ENCODE peak calls at places on chromosomes 7 and 10, in six cellular contexts. One of them, this sample, is unnamed.
A peak's percentile ranks its signal among the peaks of the same experiment; 100 is the strongest.

GRCh38 chr10:72333111-72334012 is 21.4 kb downstream of the DNAJB12 start:
- DNase-seq in fibroblast of pulmonary artery: no peak
- DNase-seq in adrenal gland: no peak
- DNase-seq in transverse colon: no peak
- DNase-seq in NB4: no peak
- DNase-seq in activated B cell treated with CpG ODN at 0.5 μM for 24 hours: no peak
- DNase-seq in this sample: no peak

GRCh38 chr10:16847644-16848043 is 30.4 kb upstream of the RSU1 start:
- DNase-seq in NB4: no peak
- DNase-seq in adrenal gland: no peak
- DNase-seq in fibroblast of pulmonary artery: no peak
- DNase-seq in transverse colon: no peak
- DNase-seq in activated B cell treated with CpG ODN at 0.5 μM for 24 hours: no peak
- DNase-seq in this sample: peak; percentile 63

GRCh38 chr10:77587424-77587806 is 50.2 kb downstream of the KCNMA1 start:
- DNase-seq in transverse colon: no peak
- DNase-seq in activated B cell treated with CpG ODN at 0.5 μM for 24 hours: no peak
- DNase-seq in fibroblast of pulmonary artery: no peak
- DNase-seq in adrenal gland: no peak
- DNase-seq in NB4: no peak
- DNase-seq in this sample: no peak

GRCh38 chr10:106571216-106571954 is 593.1 kb downstream of the SORCS1 start:
- DNase-seq in fibroblast of pulmonary artery: peak; percentile 78
- DNase-seq in transverse colon: no peak
- DNase-seq in activated B cell treated with CpG ODN at 0.5 μM for 24 hours: no peak
- DNase-seq in NB4: peak; percentile 42
- DNase-seq in adrenal gland: no peak
- DNase-seq in this sample: peak; percentile 35

GRCh38 chr7:139734395-139734794 is 43.4 kb downstream of the HIPK2 start:
- DNase-seq in adrenal gland: no peak
- DNase-seq in fibroblast of pulmonary artery: peak; percentile 99
- DNase-seq in activated B cell treated with CpG ODN at 0.5 μM for 24 hours: no peak
- DNase-seq in transverse colon: peak; percentile 7
- DNase-seq in NB4: peak; percentile 42
- DNase-seq in this sample: peak; percentile 100

GRCh38 chr10:73910764-73911552 is at the start of gene PLAU:
- DNase-seq in activated B cell treated with CpG ODN at 0.5 μM for 24 hours: peak; percentile 40
- DNase-seq in transverse colon: peak; percentile 44
- DNase-seq in NB4: peak; percentile 87
- DNase-seq in adrenal gland: peak; percentile 30
- DNase-seq in fibroblast of pulmonary artery: no peak
- DNase-seq in this sample: peak; percentile 39

GRCh38 chr10:121240011-121240410 is 358.2 kb downstream of the FGFR2 start:
- DNase-seq in activated B cell treated with CpG ODN at 0.5 μM for 24 hours: no peak
- DNase-seq in adrenal gland: no peak
- DNase-seq in NB4: peak; percentile 7
- DNase-seq in fibroblast of pulmonary artery: no peak
- DNase-seq in transverse colon: peak; percentile 82
- DNase-seq in this sample: no peak

GRCh38 chr10:65313406-65313805 is 1612.4 kb upstream of the LRRTM3 start:
- DNase-seq in activated B cell treated with CpG ODN at 0.5 μM for 24 hours: no peak
- DNase-seq in NB4: no peak
- DNase-seq in adrenal gland: no peak
- DNase-seq in transverse colon: no peak
- DNase-seq in fibroblast of pulmonary artery: peak; percentile 10
- DNase-seq in this sample: peak; percentile 63

GRCh38 chr10:32199724-32200394 is 143.6 kb upstream of the KIF5B start:
- DNase-seq in transverse colon: no peak
- DNase-seq in adrenal gland: no peak
- DNase-seq in activated B cell treated with CpG ODN at 0.5 μM for 24 hours: no peak
- DNase-seq in NB4: peak; percentile 58
- DNase-seq in fibroblast of pulmonary artery: no peak
- DNase-seq in this sample: no peak

GRCh38 chr7:35991511-35992232 is 161.4 kb upstream of the EEPD1 start:
- DNase-seq in transverse colon: no peak
- DNase-seq in activated B cell treated with CpG ODN at 0.5 μM for 24 hours: no peak
- DNase-seq in adrenal gland: no peak
- DNase-seq in fibroblast of pulmonary artery: no peak
- DNase-seq in NB4: no peak
- DNase-seq in this sample: no peak

GRCh38 chr10:79059859-79060379 is 8.8 kb upstream of the ZMIZ1 start:
- DNase-seq in fibroblast of pulmonary artery: no peak
- DNase-seq in NB4: no peak
- DNase-seq in adrenal gland: peak; percentile 12
- DNase-seq in transverse colon: peak; percentile 23
- DNase-seq in activated B cell treated with CpG ODN at 0.5 μM for 24 hours: no peak
- DNase-seq in this sample: no peak

GRCh38 chr10:132614431-132615341 is 77.1 kb downstream of the INPP5A start:
- DNase-seq in adrenal gland: no peak
- DNase-seq in NB4: no peak
- DNase-seq in fibroblast of pulmonary artery: no peak
- DNase-seq in transverse colon: no peak
- DNase-seq in activated B cell treated with CpG ODN at 0.5 μM for 24 hours: no peak
- DNase-seq in this sample: no peak

GRCh38 chr7:124856299-124856888 is 73.2 kb downstream of the POT1 start:
- DNase-seq in NB4: peak; percentile 54
- DNase-seq in adrenal gland: no peak
- DNase-seq in fibroblast of pulmonary artery: peak; percentile 64
- DNase-seq in activated B cell treated with CpG ODN at 0.5 μM for 24 hours: no peak
- DNase-seq in transverse colon: no peak
- DNase-seq in this sample: peak; percentile 61

GRCh38 chr10:84613336-84614021 is 285.1 kb downstream of the CCSER2 start:
- DNase-seq in activated B cell treated with CpG ODN at 0.5 μM for 24 hours: no peak
- DNase-seq in transverse colon: peak; percentile 18
- DNase-seq in adrenal gland: no peak
- DNase-seq in NB4: peak; percentile 49
- DNase-seq in fibroblast of pulmonary artery: peak; percentile 15
- DNase-seq in this sample: no peak

GRCh38 chr7:92644406-92645113 is 54.4 kb upstream of the FAM133B start:
- DNase-seq in fibroblast of pulmonary artery: peak; percentile 63
- DNase-seq in adrenal gland: peak; percentile 34
- DNase-seq in activated B cell treated with CpG ODN at 0.5 μM for 24 hours: no peak
- DNase-seq in transverse colon: no peak
- DNase-seq in NB4: no peak
- DNase-seq in this sample: peak; percentile 33

GRCh38 chr7:726084-726853 is at the start of gene DNAAF5:
- DNase-seq in transverse colon: peak; percentile 89
- DNase-seq in fibroblast of pulmonary artery: peak; percentile 86
- DNase-seq in activated B cell treated with CpG ODN at 0.5 μM for 24 hours: peak; percentile 87
- DNase-seq in NB4: peak; percentile 93
- DNase-seq in adrenal gland: peak; percentile 84
- DNase-seq in this sample: peak; percentile 83

GRCh38 chr10:26336979-26337378 is 101.2 kb upstream of the APBB1IP start:
- DNase-seq in NB4: peak; percentile 56
- DNase-seq in fibroblast of pulmonary artery: no peak
- DNase-seq in transverse colon: no peak
- DNase-seq in activated B cell treated with CpG ODN at 0.5 μM for 24 hours: no peak
- DNase-seq in adrenal gland: no peak
- DNase-seq in this sample: no peak

GRCh38 chr10:132641966-132642731 is 104.6 kb downstream of the INPP5A start:
- DNase-seq in NB4: no peak
- DNase-seq in activated B cell treated with CpG ODN at 0.5 μM for 24 hours: peak; percentile 3
- DNase-seq in transverse colon: no peak
- DNase-seq in adrenal gland: no peak
- DNase-seq in fibroblast of pulmonary artery: no peak
- DNase-seq in this sample: no peak

GRCh38 chr7:35727571-35727970 is 32.6 kb upstream of the HERPUD2 start:
- DNase-seq in activated B cell treated with CpG ODN at 0.5 μM for 24 hours: peak; percentile 34
- DNase-seq in adrenal gland: no peak
- DNase-seq in fibroblast of pulmonary artery: no peak
- DNase-seq in transverse colon: no peak
- DNase-seq in NB4: peak; percentile 98
- DNase-seq in this sample: no peak

GRCh38 chr10:79049931-79050895 is 18.6 kb upstream of the ZMIZ1 start:
- DNase-seq in adrenal gland: no peak
- DNase-seq in fibroblast of pulmonary artery: peak; percentile 10
- DNase-seq in activated B cell treated with CpG ODN at 0.5 μM for 24 hours: no peak
- DNase-seq in transverse colon: no peak
- DNase-seq in NB4: peak; percentile 43
- DNase-seq in this sample: peak; percentile 38

GRCh38 chr7:151051108-151051507 is 2.8 kb downstream of the ASIC3 start:
- DNase-seq in transverse colon: peak; percentile 43
- DNase-seq in NB4: peak; percentile 90
- DNase-seq in adrenal gland: peak; percentile 75
- DNase-seq in activated B cell treated with CpG ODN at 0.5 μM for 24 hours: no peak
- DNase-seq in fibroblast of pulmonary artery: peak; percentile 77
- DNase-seq in this sample: peak; percentile 71

GRCh38 chr7:151053751-151054150 is 3.9 kb downstream of the CDK5 start:
- DNase-seq in adrenal gland: no peak
- DNase-seq in fibroblast of pulmonary artery: no peak
- DNase-seq in activated B cell treated with CpG ODN at 0.5 μM for 24 hours: no peak
- DNase-seq in NB4: no peak
- DNase-seq in transverse colon: no peak
- DNase-seq in this sample: no peak

GRCh38 chr7:151057038-151057736 is 510 bp downstream of the CDK5 start:
- DNase-seq in adrenal gland: no peak
- DNase-seq in transverse colon: no peak
- DNase-seq in NB4: peak; percentile 70
- DNase-seq in activated B cell treated with CpG ODN at 0.5 μM for 24 hours: no peak
- DNase-seq in fibroblast of pulmonary artery: no peak
- DNase-seq in this sample: no peak

GRCh38 chr7:151056286-151057037 is 1.2 kb downstream of the CDK5 start:
- DNase-seq in activated B cell treated with CpG ODN at 0.5 μM for 24 hours: no peak
- DNase-seq in fibroblast of pulmonary artery: no peak
- DNase-seq in NB4: no peak
- DNase-seq in adrenal gland: no peak
- DNase-seq in transverse colon: no peak
- DNase-seq in this sample: no peak

GRCh38 chr7:151053091-151053490 is 4.6 kb downstream of the CDK5 start:
- DNase-seq in NB4: peak; percentile 80
- DNase-seq in activated B cell treated with CpG ODN at 0.5 μM for 24 hours: no peak
- DNase-seq in fibroblast of pulmonary artery: no peak
- DNase-seq in adrenal gland: no peak
- DNase-seq in transverse colon: no peak
- DNase-seq in this sample: no peak
- TF ChIP-seq CTCF in NB4: no peak
- TF ChIP-seq CTCF in activated B cell treated with CpG ODN at 0.5 μM for 24 hours: no peak
- TF ChIP-seq CTCF in fibroblast of pulmonary artery: no peak
- TF ChIP-seq CTCF in adrenal gland: no peak
- TF ChIP-seq CTCF in transverse colon: no peak
- TF ChIP-seq CTCF in this sample: no peak

DNA sequence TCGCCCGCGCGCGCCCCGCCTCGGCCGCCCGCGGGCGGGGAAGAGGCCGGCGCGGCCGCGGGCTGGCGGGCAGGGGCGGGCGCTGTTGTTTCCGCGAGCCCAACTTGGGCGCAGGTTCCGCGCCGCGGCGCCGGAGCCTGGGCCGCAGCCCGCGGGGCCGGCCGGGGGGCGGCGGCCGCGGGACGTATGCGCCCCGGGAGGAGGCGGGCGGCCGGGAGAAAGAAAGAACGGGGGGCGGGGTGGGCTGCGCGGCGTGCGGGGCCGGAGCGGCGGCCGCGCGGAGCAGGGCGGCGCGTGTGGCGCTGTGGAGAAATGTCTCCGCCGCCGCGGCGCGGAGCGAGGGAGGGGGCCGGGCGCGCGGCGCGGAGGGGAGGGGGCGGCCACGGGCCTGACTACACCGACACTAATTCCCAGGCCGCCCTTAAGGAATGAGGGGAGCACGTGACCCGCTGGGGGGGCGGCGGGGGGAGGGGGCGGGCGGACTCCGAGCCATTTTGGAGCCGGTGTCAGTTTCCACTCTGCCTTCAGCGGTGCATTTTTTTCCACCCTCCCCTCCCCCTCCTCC is at the start of gene BMI1:
- DNase-seq in fibroblast of pulmonary artery: peak; percentile 80
- DNase-seq in activated B cell treated with CpG ODN at 0.5 μM for 24 hours: peak; percentile 63
- DNase-seq in adrenal gland: peak; percentile 84
- DNase-seq in NB4: peak; percentile 64
- DNase-seq in transverse colon: peak; percentile 80
- DNase-seq in this sample: peak; percentile 85
- TF ChIP-seq CTCF in fibroblast of pulmonary artery: no peak
- TF ChIP-seq CTCF in activated B cell treated with CpG ODN at 0.5 μM for 24 hours: no peak
- TF ChIP-seq CTCF in adrenal gland: no peak
- TF ChIP-seq CTCF in NB4: no peak
- TF ChIP-seq CTCF in transverse colon: no peak
- TF ChIP-seq CTCF in this sample: no peak

DNA sequence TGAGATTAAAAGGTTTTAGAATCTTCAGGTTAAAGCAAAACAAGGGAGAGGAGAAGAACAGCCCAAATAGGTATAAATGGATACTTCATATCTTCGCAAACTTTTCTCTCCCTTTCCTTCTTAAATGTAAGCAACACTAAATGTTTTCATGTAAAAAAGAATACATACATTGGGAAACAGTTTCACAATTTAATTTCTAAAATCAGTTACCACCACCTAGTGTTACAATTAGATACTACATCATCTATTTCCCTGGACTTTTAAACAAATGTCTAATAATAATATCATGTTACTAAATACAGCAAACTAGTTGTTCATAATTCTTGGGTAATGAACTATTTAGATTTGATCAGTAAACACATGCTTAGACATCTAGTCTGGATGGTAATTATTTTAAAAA is 35.8 kb downstream of the MINDY3 start:
- DNase-seq in adrenal gland: no peak
- DNase-seq in fibroblast of pulmonary artery: peak; percentile 60
- DNase-seq in transverse colon: no peak
- DNase-seq in activated B cell treated with CpG ODN at 0.5 μM for 24 hours: no peak
- DNase-seq in NB4: peak; percentile 2
- DNase-seq in this sample: peak; percentile 6
- TF ChIP-seq CTCF in adrenal gland: peak; percentile 73
- TF ChIP-seq CTCF in fibroblast of pulmonary artery: peak; percentile 41
- TF ChIP-seq CTCF in transverse colon: peak; percentile 58
- TF ChIP-seq CTCF in activated B cell treated with CpG ODN at 0.5 μM for 24 hours: no peak
- TF ChIP-seq CTCF in NB4: no peak
- TF ChIP-seq CTCF in this sample: no peak

GRCh38 chr10:126599949-126600627 is 70.4 kb downstream of the C10orf90 start:
- DNase-seq in NB4: no peak
- DNase-seq in adrenal gland: no peak
- DNase-seq in transverse colon: no peak
- DNase-seq in activated B cell treated with CpG ODN at 0.5 μM for 24 hours: no peak
- DNase-seq in fibroblast of pulmonary artery: no peak
- DNase-seq in this sample: no peak

GRCh38 chr10:126597206-126597605 is 73.3 kb downstream of the C10orf90 start:
- DNase-seq in fibroblast of pulmonary artery: no peak
- DNase-seq in activated B cell treated with CpG ODN at 0.5 μM for 24 hours: no peak
- DNase-seq in NB4: no peak
- DNase-seq in adrenal gland: no peak
- DNase-seq in transverse colon: no peak
- DNase-seq in this sample: no peak

GRCh38 chr10:126595160-126595559 is 75.3 kb downstream of the C10orf90 start:
- DNase-seq in adrenal gland: no peak
- DNase-seq in transverse colon: no peak
- DNase-seq in NB4: no peak
- DNase-seq in fibroblast of pulmonary artery: no peak
- DNase-seq in activated B cell treated with CpG ODN at 0.5 μM for 24 hours: no peak
- DNase-seq in this sample: no peak

GRCh38 chr10:126596472-126597016 is 73.9 kb downstream of the C10orf90 start:
- DNase-seq in NB4: no peak
- DNase-seq in activated B cell treated with CpG ODN at 0.5 μM for 24 hours: no peak
- DNase-seq in fibroblast of pulmonary artery: no peak
- DNase-seq in transverse colon: no peak
- DNase-seq in adrenal gland: no peak
- DNase-seq in this sample: no peak

DNA sequence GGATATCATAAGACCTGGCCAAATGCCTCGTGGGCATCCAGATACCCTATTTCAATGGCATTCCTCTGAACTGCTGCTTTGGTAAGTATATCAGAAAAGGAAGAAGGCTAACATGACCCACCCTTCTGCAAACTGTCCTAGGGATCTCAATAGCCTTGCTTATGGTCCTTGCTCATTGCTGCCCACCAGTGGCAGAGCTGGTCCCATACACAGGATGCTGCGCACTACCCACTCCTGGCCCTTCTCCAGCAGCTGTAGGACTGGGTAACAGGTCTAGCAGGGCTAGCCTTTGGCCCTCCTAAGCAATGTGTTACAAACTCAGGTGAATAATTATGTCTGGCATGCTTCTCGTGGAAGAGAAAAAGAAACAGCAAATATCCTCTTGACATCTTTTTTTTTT is 72.5 kb downstream of the C10orf90 start:
- DNase-seq in activated B cell treated with CpG ODN at 0.5 μM for 24 hours: no peak
- DNase-seq in fibroblast of pulmonary artery: peak; percentile 45
- DNase-seq in NB4: peak; percentile 50
- DNase-seq in adrenal gland: no peak
- DNase-seq in transverse colon: peak; percentile 24
- DNase-seq in this sample: peak; percentile 43
- TF ChIP-seq CTCF in activated B cell treated with CpG ODN at 0.5 μM for 24 hours: no peak
- TF ChIP-seq CTCF in fibroblast of pulmonary artery: peak; percentile 65
- TF ChIP-seq CTCF in NB4: peak; percentile 91
- TF ChIP-seq CTCF in adrenal gland: no peak
- TF ChIP-seq CTCF in transverse colon: peak; percentile 23
- TF ChIP-seq CTCF in this sample: peak; percentile 76

This sample was measured in fibroblast of lung.